ENCODE peak calls at places on chromosomes 5 and 9, in seven cellular contexts. One of them, this sample, is unnamed.

GRCh38 chr9:92877531-92878430 is at the start of gene ZNF484:
- DNase-seq in Peyer's patch: peak; percentile 97
- DNase-seq in hepatocyte: peak; percentile 100
- DNase-seq in H9: peak; percentile 98
- DNase-seq in heart right ventricle: peak; percentile 94
- DNase-seq in cardiac muscle cell: peak; percentile 99
- DNase-seq in IMR-90: peak; percentile 97
- DNase-seq in this sample: peak; percentile 98

GRCh38 chr5:158100373-158100902 is 241.5 kb upstream of the CLINT1 start:
- DNase-seq in cardiac muscle cell: no peak
- DNase-seq in hepatocyte: no peak
- DNase-seq in IMR-90: no peak
- DNase-seq in H9: no peak
- DNase-seq in heart right ventricle: no peak
- DNase-seq in Peyer's patch: no peak
- DNase-seq in this sample: no peak

GRCh38 chr9:100216178-100216787 is 117.2 kb downstream of the INVS start:
- DNase-seq in hepatocyte: peak; percentile 56
- DNase-seq in IMR-90: peak; percentile 45
- DNase-seq in Peyer's patch: peak; percentile 56
- DNase-seq in cardiac muscle cell: peak; percentile 74
- DNase-seq in heart right ventricle: no peak
- DNase-seq in H9: peak; percentile 78
- DNase-seq in this sample: no peak

GRCh38 chr5:36238896-36239295 is 2.8 kb downstream of the NADK2 start:
- DNase-seq in IMR-90: no peak
- DNase-seq in Peyer's patch: no peak
- DNase-seq in hepatocyte: no peak
- DNase-seq in heart right ventricle: no peak
- DNase-seq in cardiac muscle cell: no peak
- DNase-seq in H9: no peak
- DNase-seq in this sample: no peak

GRCh38 chr5:162227075-162227474 is 159.5 kb downstream of the GABRG2 start:
- DNase-seq in hepatocyte: no peak
- DNase-seq in heart right ventricle: no peak
- DNase-seq in H9: peak; percentile 36
- DNase-seq in IMR-90: no peak
- DNase-seq in Peyer's patch: no peak
- DNase-seq in cardiac muscle cell: no peak
- DNase-seq in this sample: no peak

GRCh38 chr9:12933957-12934356 is 159.1 kb downstream of the LURAP1L start:
- DNase-seq in heart right ventricle: no peak
- DNase-seq in IMR-90: peak; percentile 37
- DNase-seq in H9: no peak
- DNase-seq in hepatocyte: no peak
- DNase-seq in Peyer's patch: no peak
- DNase-seq in cardiac muscle cell: no peak
- DNase-seq in this sample: no peak

GRCh38 chr9:135251331-135251761 is 163.9 kb downstream of the OLFM1 start:
- DNase-seq in Peyer's patch: no peak
- DNase-seq in heart right ventricle: no peak
- DNase-seq in hepatocyte: no peak
- DNase-seq in H9: no peak
- DNase-seq in IMR-90: no peak
- DNase-seq in cardiac muscle cell: no peak
- DNase-seq in this sample: peak; percentile 53

GRCh38 chr5:142293486-142293885 is 31.3 kb downstream of the SPRY4 start:
- DNase-seq in cardiac muscle cell: no peak
- DNase-seq in hepatocyte: no peak
- DNase-seq in heart right ventricle: no peak
- DNase-seq in IMR-90: peak; percentile 71
- DNase-seq in Peyer's patch: no peak
- DNase-seq in H9: no peak
- DNase-seq in this sample: no peak

GRCh38 chr9:125255781-125256391 is 5.7 kb upstream of the GAPVD1 start:
- DNase-seq in hepatocyte: peak; percentile 38
- DNase-seq in H9: no peak
- DNase-seq in cardiac muscle cell: peak; percentile 41
- DNase-seq in Peyer's patch: no peak
- DNase-seq in heart right ventricle: no peak
- DNase-seq in IMR-90: no peak
- DNase-seq in this sample: no peak

GRCh38 chr9:21546949-21547348 is 64.8 kb upstream of the IFNE start:
- DNase-seq in heart right ventricle: no peak
- DNase-seq in cardiac muscle cell: no peak
- DNase-seq in hepatocyte: no peak
- DNase-seq in Peyer's patch: no peak
- DNase-seq in H9: no peak
- DNase-seq in IMR-90: no peak
- DNase-seq in this sample: no peak

GRCh38 chr5:130333089-130333488 is 428.8 kb downstream of the CHSY3 start:
- DNase-seq in hepatocyte: no peak
- DNase-seq in Peyer's patch: no peak
- DNase-seq in heart right ventricle: no peak
- DNase-seq in H9: no peak
- DNase-seq in IMR-90: peak; percentile 3
- DNase-seq in cardiac muscle cell: peak; percentile 79
- DNase-seq in this sample: no peak

GRCh38 chr9:110942522-110942921 is 95.7 kb downstream of the LPAR1 start:
- DNase-seq in Peyer's patch: no peak
- DNase-seq in IMR-90: peak; percentile 65
- DNase-seq in cardiac muscle cell: peak; percentile 73
- DNase-seq in hepatocyte: no peak
- DNase-seq in H9: no peak
- DNase-seq in heart right ventricle: no peak
- DNase-seq in this sample: no peak
- H3K27ac ChIP-seq in Peyer's patch: no peak overlapping the region
- H3K27ac ChIP-seq in IMR-90: no peak overlapping the region
- H3K27ac ChIP-seq in cardiac muscle cell: no peak overlapping the region
- H3K27ac ChIP-seq in hepatocyte: no peak overlapping the region
- H3K27ac ChIP-seq in H9: no peak overlapping the region
- H3K27ac ChIP-seq in heart right ventricle: no peak overlapping the region
- H3K27ac ChIP-seq in this sample: no peak overlapping the region

DNA sequence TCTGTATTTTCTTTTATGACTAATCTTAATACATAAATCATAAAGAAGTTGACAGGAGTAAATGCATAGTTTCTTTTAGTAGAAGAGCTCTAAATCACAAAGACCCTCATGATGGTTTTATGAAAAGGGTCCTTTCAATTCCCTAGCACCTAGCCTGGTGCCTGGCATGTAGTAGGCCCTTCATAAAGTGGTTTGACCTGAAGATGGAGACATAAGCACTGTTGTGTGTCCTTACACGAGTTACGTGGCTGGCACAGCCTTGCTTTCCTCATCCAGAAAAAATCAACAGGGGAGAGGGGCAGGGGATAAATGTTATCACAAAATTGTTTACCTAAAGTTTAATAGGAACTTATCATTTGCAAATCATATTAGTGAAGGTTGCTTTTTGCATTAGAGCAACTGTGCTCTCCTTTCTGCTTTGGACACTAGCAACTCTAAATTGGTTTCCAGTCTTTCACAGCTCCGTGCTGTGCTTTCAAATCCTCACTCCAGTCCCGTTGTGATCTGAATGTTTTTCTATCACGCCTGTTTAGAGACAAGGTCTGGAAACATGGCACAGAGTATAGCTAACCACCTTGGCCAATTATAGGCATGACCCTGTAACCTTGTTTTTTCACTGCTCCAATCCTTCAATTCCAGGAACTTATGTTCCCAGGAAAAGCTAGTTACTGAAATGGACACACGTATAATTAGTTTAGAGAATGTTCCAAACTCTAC is 55.7 kb downstream of the ARL15 start:
- DNase-seq in IMR-90: no peak
- DNase-seq in H9: no peak
- DNase-seq in heart right ventricle: no peak
- DNase-seq in hepatocyte: peak; percentile 22
- DNase-seq in Peyer's patch: no peak
- DNase-seq in cardiac muscle cell: peak; percentile 32
- DNase-seq in this sample: no peak
- TF ChIP-seq CTCF in IMR-90: no peak
- TF ChIP-seq CTCF in H9: peak; percentile 52
- TF ChIP-seq CTCF in heart right ventricle: peak; percentile 70
- TF ChIP-seq CTCF in hepatocyte: peak; percentile 44
- TF ChIP-seq CTCF in Peyer's patch: no peak
- TF ChIP-seq CTCF in cardiac muscle cell: peak; percentile 22
- TF ChIP-seq CTCF in this sample: peak; percentile 10

GRCh38 chr5:111787006-111787405 is 30.0 kb upstream of the NREP start:
- DNase-seq in cardiac muscle cell: no peak
- DNase-seq in hepatocyte: no peak
- DNase-seq in H9: no peak
- DNase-seq in IMR-90: peak; percentile 50
- DNase-seq in heart right ventricle: no peak
- DNase-seq in Peyer's patch: no peak
- DNase-seq in this sample: no peak
- H3K27ac ChIP-seq in cardiac muscle cell: no peak overlapping the region
- H3K27ac ChIP-seq in hepatocyte: no peak overlapping the region
- H3K27ac ChIP-seq in H9: no peak overlapping the region
- H3K27ac ChIP-seq in IMR-90: no peak overlapping the region
- H3K27ac ChIP-seq in heart right ventricle: no peak overlapping the region
- H3K27ac ChIP-seq in Peyer's patch: no peak overlapping the region
- H3K27ac ChIP-seq in this sample: no peak overlapping the region

DNA sequence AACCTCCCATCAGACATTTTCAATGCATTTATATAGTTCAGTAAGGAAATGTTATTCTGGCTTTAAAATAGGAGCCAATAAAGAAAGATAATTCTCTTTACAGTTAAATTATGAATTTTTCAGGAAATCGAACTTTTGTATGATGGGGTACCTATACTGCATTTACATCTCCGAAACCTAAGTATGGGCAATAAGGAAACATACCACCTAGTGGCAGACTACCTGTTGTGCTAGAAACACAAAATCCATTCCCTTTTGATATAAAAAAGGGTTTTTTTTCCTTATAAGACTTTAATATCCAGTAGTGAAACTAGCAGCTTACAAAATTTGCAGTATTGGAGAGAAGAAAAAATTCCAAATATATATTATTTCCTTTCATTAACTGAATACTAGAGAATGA is 21.3 kb upstream of the VLDLR start:
- DNase-seq in cardiac muscle cell: no peak
- DNase-seq in H9: no peak
- DNase-seq in IMR-90: no peak
- DNase-seq in hepatocyte: no peak
- DNase-seq in heart right ventricle: no peak
- DNase-seq in Peyer's patch: no peak
- DNase-seq in this sample: no peak
- TF ChIP-seq CTCF in cardiac muscle cell: peak; percentile 21
- TF ChIP-seq CTCF in H9: peak; percentile 52
- TF ChIP-seq CTCF in IMR-90: no peak
- TF ChIP-seq CTCF in hepatocyte: peak; percentile 6
- TF ChIP-seq CTCF in heart right ventricle: peak; percentile 33
- TF ChIP-seq CTCF in Peyer's patch: no peak
- TF ChIP-seq CTCF in this sample: no peak

DNA sequence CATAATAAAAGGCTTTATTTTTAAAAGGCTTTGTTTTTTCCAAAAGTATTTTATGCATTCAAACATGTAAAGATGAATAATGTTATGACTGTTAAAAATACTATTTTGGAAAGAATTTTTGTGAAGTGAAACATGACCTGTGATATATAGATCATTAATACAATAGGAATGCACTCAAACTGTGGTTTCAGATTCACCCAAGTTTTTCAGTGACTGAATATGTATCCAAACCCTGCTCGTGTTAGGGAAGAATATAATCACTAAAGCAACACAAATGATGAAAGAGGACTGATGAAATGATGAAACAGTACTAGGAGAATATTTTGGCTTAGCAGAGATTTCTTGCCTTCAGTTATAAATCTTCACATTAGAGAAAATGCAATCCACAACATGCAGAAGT is 278.0 kb downstream of the ADAMTS6 start:
- DNase-seq in H9: no peak
- DNase-seq in IMR-90: peak; percentile 95
- DNase-seq in hepatocyte: no peak
- DNase-seq in Peyer's patch: no peak
- DNase-seq in heart right ventricle: no peak
- DNase-seq in cardiac muscle cell: peak; percentile 78
- DNase-seq in this sample: no peak
- H3K27ac ChIP-seq in H9: no peak overlapping the region
- H3K27ac ChIP-seq in IMR-90: peak overlapping the region; percentile 93
- H3K27ac ChIP-seq in hepatocyte: no peak overlapping the region
- H3K27ac ChIP-seq in Peyer's patch: no peak overlapping the region
- H3K27ac ChIP-seq in heart right ventricle: no peak overlapping the region
- H3K27ac ChIP-seq in cardiac muscle cell: no peak overlapping the region
- H3K27ac ChIP-seq in this sample: no peak overlapping the region

GRCh38 chr9:86281577-86282076 is 711 bp downstream of the ISCA1 start:
- DNase-seq in hepatocyte: peak; percentile 46
- DNase-seq in cardiac muscle cell: no peak
- DNase-seq in Peyer's patch: no peak
- DNase-seq in H9: peak; percentile 72
- DNase-seq in IMR-90: no peak
- DNase-seq in heart right ventricle: no peak
- DNase-seq in this sample: no peak

GRCh38 chr9:86279839-86280238 is 2.5 kb downstream of the ISCA1 start:
- DNase-seq in Peyer's patch: no peak
- DNase-seq in cardiac muscle cell: no peak
- DNase-seq in heart right ventricle: no peak
- DNase-seq in H9: no peak
- DNase-seq in hepatocyte: peak; percentile 23
- DNase-seq in IMR-90: no peak
- DNase-seq in this sample: no peak

GRCh38 chr9:86282077-86282978 is at the start of gene ISCA1:
- DNase-seq in Peyer's patch: peak; percentile 99
- DNase-seq in H9: peak; percentile 97
- DNase-seq in cardiac muscle cell: peak; percentile 95
- DNase-seq in hepatocyte: peak; percentile 98
- DNase-seq in heart right ventricle: peak; percentile 98
- DNase-seq in IMR-90: peak; percentile 87
- DNase-seq in this sample: peak; percentile 99

GRCh38 chr9:86282979-86283535 is 719 bp upstream of the ISCA1 start:
- DNase-seq in H9: no peak
- DNase-seq in Peyer's patch: no peak
- DNase-seq in heart right ventricle: no peak
- DNase-seq in cardiac muscle cell: peak; percentile 88
- DNase-seq in IMR-90: peak; percentile 88
- DNase-seq in hepatocyte: peak; percentile 7
- DNase-seq in this sample: no peak

GRCh38 chr9:86280580-86280979 is 1.8 kb downstream of the ISCA1 start:
- DNase-seq in Peyer's patch: no peak
- DNase-seq in IMR-90: no peak
- DNase-seq in H9: no peak
- DNase-seq in cardiac muscle cell: no peak
- DNase-seq in hepatocyte: no peak
- DNase-seq in heart right ventricle: no peak
- DNase-seq in this sample: no peak
- TF ChIP-seq CTCF in Peyer's patch: no peak
- TF ChIP-seq CTCF in IMR-90: no peak
- TF ChIP-seq CTCF in H9: no peak
- TF ChIP-seq CTCF in cardiac muscle cell: no peak
- TF ChIP-seq CTCF in hepatocyte: no peak
- TF ChIP-seq CTCF in heart right ventricle: no peak
- TF ChIP-seq CTCF in this sample: no peak

This sample was measured in upper lobe of right lung.